ENCODE peak calls at places on chromosome 1, in six cellular contexts. H, C, U, J, B and S are unnamed samples. For H3K36me3, the result is how much of the 10 kb centered on the place peaks cover.

GRCh38 chr1:53642215-53642555 is 96.8 kb downstream of the GLIS1 start:
- DNase-seq in H (no peak), C (no peak), U (no peak), J (no peak), B (no peak), S (no peak)

GRCh38 chr1:54069792-54070548 is 16.6 kb downstream of the TCEANC2 start:
- DNase-seq in H (no peak), C (peak), U (peak), J (peak), B (peak), S (peak)

GRCh38 chr1:10185759-10186158 is 24.6 kb upstream of the KIF1B start:
- DNase-seq in H (no peak), C (no peak), U (no peak), J (no peak), B (no peak), S (no peak)

GRCh38 chr1:179190861-179191260 is 38.6 kb downstream of the ABL2 start:
- DNase-seq in H (no peak), C (no peak), U (peak), J (no peak), B (peak), S (peak)

GRCh38 chr1:145747398-145748247 is 28.3 kb downstream of the CD160 start:
- DNase-seq in H (no peak), C (no peak), U (no peak), J (no peak), B (no peak), S (no peak)

GRCh38 chr1:118989878-118990378 is 1.8 kb upstream of the TBX15 start:
- DNase-seq in H (peak), C (no peak), U (no peak), J (peak), B (no peak), S (peak)

GRCh38 chr1:180953791-180954721 is 41.4 kb downstream of the KIAA1614 start:
- DNase-seq in H (no peak), C (peak), U (peak), J (no peak), B (peak), S (no peak)

GRCh38 chr1:106912146-106912545 is 144.3 kb upstream of the PRMT6 start:
- DNase-seq in H (no peak), C (no peak), U (no peak), J (no peak), B (no peak), S (peak)

GRCh38 chr1:218371927-218372672 is 27.0 kb downstream of the TGFB2 start:
- DNase-seq in H (no peak), C (peak), U (no peak), J (no peak), B (peak), S (no peak)

GRCh38 chr1:201019321-201019977 is 4.1 kb downstream of the KIF21B start:
- DNase-seq in H (no peak), C (no peak), U (peak), J (no peak), B (peak), S (peak)

GRCh38 chr1:84254703-84255238 is 46.7 kb upstream of the SAMD13 start:
- DNase-seq in H (no peak), C (no peak), U (no peak), J (no peak), B (no peak), S (no peak)

GRCh38 chr1:109386054-109386717 is 11.5 kb downstream of the SORT1 start:
- DNase-seq in H (no peak), C (no peak), U (no peak), J (no peak), B (no peak), S (no peak)

GRCh38 chr1:94118471-94118870 is 2.5 kb downstream of the ABCA4 start:
- DNase-seq in H (no peak), C (no peak), U (peak), J (no peak), B (no peak), S (no peak)

GRCh38 chr1:200526709-200527612 is 93.6 kb downstream of the KIF14 start:
- DNase-seq in H (no peak), C (peak), U (no peak), J (no peak), B (peak), S (no peak)

GRCh38 chr1:167671727-167672511 is 41.9 kb downstream of the RCSD1 start:
- DNase-seq in H (no peak), C (no peak), U (peak), J (no peak), B (no peak), S (no peak)

GRCh38 chr1:20884513-20884912 is 97.4 kb upstream of the HP1BP3 start:
- DNase-seq in H (no peak), C (no peak), U (peak), J (no peak), B (peak), S (peak)

GRCh38 chr1:209249280-209249670 is 334.2 kb upstream of the CAMK1G start:
- DNase-seq in H (no peak), C (no peak), U (no peak), J (no peak), B (no peak), S (peak)

GRCh38 chr1:211606914-211607751 is 28.2 kb upstream of the SLC30A1 start:
- DNase-seq in H (no peak), C (no peak), U (peak), J (no peak), B (peak), S (no peak)

DNA sequence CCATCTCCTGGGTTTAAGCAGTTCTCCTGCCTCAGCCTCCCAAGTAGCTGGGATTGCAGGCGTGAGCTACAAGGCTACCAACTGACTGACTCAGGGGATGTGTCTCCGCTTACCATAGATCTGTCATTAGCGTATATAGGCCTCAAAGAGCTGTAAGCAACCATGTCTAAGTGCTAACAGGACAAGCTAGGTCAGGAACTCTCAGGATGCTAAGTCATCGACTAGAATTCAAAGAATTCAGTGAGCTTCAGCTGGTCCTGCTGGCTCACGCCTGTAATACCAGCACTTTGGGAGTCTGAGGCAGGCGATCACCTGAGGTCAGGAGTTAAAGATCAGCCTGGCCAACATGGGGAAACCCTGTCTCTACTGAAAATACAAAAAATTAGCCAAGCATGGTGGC is 29.5 kb downstream of the CAPN2 start:
- DNase-seq in H (no peak), C (peak), U (peak), J (no peak), B (peak), S (peak)
- H3K4ac ChIP-seq in H (no peak), C (no peak), U (no peak), J (no peak), B (no peak), S (no peak)

GRCh38 chr1:28560886-28561285 is 8.0 kb downstream of the TRNAU1AP start:
- DNase-seq in H (no peak), C (no peak), U (no peak), J (no peak), B (no peak), S (no peak)
- H3K36me3 ChIP-seq in H (under half), C (under half), U (half or more), J (under half), B (half or more), S (under half)

DNA sequence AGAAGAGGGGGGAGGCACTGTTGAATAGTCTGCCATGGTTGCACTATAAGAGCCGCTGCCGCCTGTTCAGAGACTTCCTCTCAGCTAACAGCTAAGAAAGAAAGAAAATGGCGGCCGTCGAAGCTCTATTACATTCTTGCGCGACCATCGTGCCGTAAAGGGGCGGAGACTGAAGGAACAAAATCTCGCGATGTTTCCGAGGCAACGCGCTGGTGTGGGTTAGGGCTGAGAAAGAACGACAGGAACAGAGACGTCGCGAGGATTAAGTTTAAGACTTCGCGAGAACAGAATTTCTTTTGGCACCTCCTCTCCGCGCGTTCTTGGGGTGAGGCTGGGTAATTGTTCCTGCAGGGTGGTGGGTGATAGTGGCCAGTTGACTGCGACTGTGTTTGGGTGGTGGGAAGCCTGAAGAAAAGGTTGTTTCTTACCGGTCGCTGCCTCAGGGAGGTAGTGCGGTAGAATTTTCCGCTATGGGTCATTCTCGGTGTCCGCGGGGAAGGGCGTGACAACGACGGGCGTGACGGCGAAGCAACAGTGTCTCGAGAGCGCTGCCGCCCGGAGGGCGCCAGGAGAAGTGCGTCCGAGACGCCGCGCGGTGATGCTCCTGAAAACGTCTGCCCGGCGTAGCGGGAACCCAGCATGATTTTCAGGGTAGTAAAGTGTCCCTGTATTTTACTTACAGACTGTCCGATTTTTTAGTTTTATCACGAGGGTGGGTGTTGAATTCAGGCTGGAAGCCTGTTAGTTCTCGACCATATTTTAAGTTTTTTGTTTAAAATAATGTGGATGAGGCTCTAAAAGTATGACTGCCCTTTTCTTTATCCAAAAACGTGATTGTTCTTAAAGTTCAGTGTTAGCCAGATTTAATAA is at the start of gene FUBP1:
- DNase-seq in H (peak), C (peak), U (peak), J (peak), B (peak), S (peak)
- H3K4ac ChIP-seq in H (peak), C (peak), U (peak), J (no peak), B (peak), S (peak)

GRCh38 chr1:2833454-2834145 is 32.1 kb upstream of the TTC34 start:
- DNase-seq in H (no peak), C (no peak), U (no peak), J (no peak), B (no peak), S (no peak)
- H3K36me3 ChIP-seq in H (under half), C (under half), U (under half), J (under half), B (under half), S (under half)

GRCh38 chr1:233635765-233636502 is 22.0 kb downstream of the KCNK1 start:
- DNase-seq in H (peak), C (peak), U (peak), J (no peak), B (no peak), S (peak)
- H3K4ac ChIP-seq in H (no peak), C (no peak), U (no peak), J (no peak), B (no peak), S (no peak)

GRCh38 chr1:1565340-1565739 is 9.3 kb downstream of the SSU72 start:
- DNase-seq in H (no peak), C (no peak), U (no peak), J (no peak), B (no peak), S (no peak)
- H3K36me3 ChIP-seq in H (under half), C (half or more), U (under half), J (under half), B (half or more), S (under half)